ENCODE peak calls at places on chromosome 9, in seven cellular contexts. A, R, C, J, I, M and O are unnamed samples.

GRCh38 chr9:133604214-133604613 is 5.0 kb downstream of the FAM163B start:
- DNase-seq in A (no peak), R (no peak), C (peak; percentile 10), J (no peak), I (peak; percentile 74), M (no peak), O (peak; percentile 10)

GRCh38 chr9:105500108-105500766 is 52.4 kb downstream of the FSD1L start:
- DNase-seq in A (no peak), R (no peak), C (no peak), J (peak; percentile 12), I (no peak), M (no peak), O (no peak)

GRCh38 chr9:91126761-91127420 is 234.8 kb downstream of the AUH start:
- DNase-seq in A (no peak), R (no peak), C (no peak), J (peak; percentile 95), I (no peak), M (no peak), O (no peak)

GRCh38 chr9:98783518-98784226 is 12.7 kb downstream of the ANKS6 start:
- DNase-seq in A (no peak), R (peak; percentile 57), C (no peak), J (no peak), I (peak; percentile 45), M (no peak), O (no peak)

GRCh38 chr9:13358128-13358527 is 78.6 kb upstream of the MPDZ start:
- DNase-seq in A (no peak), R (no peak), C (no peak), J (peak; percentile 92), I (no peak), M (peak; percentile 66), O (no peak)

GRCh38 chr9:3238241-3238640 is 287.6 kb downstream of the RFX3 start:
- DNase-seq in A (no peak), R (no peak), C (peak; percentile 2), J (peak; percentile 62), I (no peak), M (no peak), O (no peak)

GRCh38 chr9:34240021-34240420 is 61.2 kb downstream of the UBAP1 start:
- DNase-seq in A (no peak), R (no peak), C (no peak), J (no peak), I (no peak), M (no peak), O (no peak)

GRCh38 chr9:16626577-16627130 is 243.8 kb downstream of the BNC2 start:
- DNase-seq in A (no peak), R (peak; percentile 66), C (no peak), J (peak; percentile 89), I (no peak), M (peak; percentile 89), O (no peak)

GRCh38 chr9:6904366-6904765 is 146.6 kb downstream of the KDM4C start:
- DNase-seq in A (no peak), R (no peak), C (no peak), J (no peak), I (no peak), M (no peak), O (no peak)

GRCh38 chr9:20356392-20357206 is 265.7 kb downstream of the MLLT3 start:
- DNase-seq in A (peak; percentile 15), R (peak; percentile 74), C (peak; percentile 64), J (peak; percentile 86), I (peak; percentile 92), M (peak; percentile 90), O (peak; percentile 73)

GRCh38 chr9:108743901-108744371 is 111.8 kb downstream of the ACTL7B start:
- DNase-seq in A (no peak), R (peak; percentile 52), C (peak; percentile 91), J (no peak), I (no peak), M (peak; percentile 14), O (no peak)

DNA sequence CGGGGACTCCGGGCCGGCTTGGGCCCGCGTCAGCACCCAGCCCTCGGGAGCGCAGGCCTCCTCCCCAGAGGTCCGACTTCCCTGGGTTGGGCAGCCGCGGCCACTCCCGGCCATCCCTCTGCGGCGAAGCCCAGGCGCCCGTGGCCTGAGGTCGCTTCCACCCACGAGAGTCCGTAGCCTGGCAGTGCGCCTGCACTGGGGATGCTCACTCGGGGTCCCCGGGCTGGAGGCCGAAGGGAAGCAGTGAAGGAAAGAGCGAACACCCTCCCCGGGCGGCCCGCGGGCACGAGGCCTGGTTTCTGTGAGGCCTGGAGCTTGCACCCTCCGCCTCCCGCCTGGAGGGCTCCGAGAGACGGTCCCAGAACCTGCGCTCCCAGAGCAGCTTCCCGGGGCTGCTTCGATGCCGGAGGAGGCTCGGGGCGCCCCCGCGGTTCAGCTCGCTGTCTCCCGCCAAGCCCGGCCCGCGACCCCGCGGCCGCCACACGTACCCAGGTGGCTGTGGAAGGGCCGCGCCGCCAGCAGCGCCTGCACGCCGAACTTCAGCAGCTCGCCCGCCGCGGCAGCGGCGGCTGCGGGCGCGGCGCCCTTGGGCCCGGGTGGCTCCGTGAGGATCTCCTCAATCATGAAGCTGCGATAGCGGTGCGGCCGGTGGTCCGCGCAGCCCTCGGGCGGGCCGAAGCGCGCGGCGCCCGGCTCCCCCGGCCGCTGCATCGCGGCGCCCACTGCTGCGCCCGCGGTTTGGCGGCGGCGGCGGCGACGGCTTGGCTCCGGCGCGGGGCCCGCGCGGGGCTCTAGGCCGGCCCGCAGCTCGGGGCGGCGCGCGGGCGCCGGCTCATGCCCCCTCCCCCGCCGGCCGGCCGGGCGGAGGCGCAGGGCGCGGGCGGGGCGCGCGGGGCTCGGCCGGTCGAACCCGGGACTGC is at the start of gene BARX1:
- DNase-seq in A (no peak), R (no peak), C (no peak), J (no peak), I (no peak), M (no peak), O (no peak)
- H3K4me3 ChIP-seq in A (peak within 1 kb of the TSS; percentile 12), R (no peak within 1 kb of the TSS), C (no peak within 1 kb of the TSS), J (no peak within 1 kb of the TSS), I (no peak within 1 kb of the TSS), M (peak within 1 kb of the TSS; percentile 8), O (no peak within 1 kb of the TSS)

DNA sequence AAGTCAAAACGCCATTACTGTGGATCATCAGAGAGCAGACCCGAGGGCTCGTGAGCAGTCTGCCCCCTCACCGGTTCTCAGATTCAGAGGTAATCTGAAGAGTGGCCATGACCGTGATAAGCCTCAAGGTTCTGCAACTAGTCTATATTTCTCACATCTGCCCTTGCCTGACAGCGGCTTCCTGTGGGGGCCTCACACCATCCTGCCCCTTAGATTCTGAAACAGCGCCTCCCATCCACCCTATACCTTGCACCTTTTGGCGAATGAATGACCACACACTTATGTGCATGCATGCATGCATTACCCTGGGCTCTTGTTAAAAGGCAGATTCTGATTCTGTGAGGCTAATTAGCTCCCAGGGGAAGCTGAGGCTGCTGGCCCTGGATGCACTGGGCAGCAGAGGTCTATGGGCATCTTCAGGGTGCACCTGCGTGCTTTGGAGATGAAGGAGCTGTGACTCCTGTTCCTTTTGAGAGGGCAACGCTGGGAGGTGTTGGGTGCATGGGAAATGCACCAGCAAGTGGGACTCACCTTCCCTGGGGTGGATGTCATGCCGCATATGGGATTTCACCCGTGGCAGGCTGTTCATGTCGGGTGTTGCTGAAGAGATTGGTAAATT is 7.8 kb upstream of the GADD45G start:
- DNase-seq in A (no peak), R (no peak), C (no peak), J (no peak), I (peak; percentile 44), M (no peak), O (no peak)
- H3K27ac ChIP-seq in A (no peak overlapping the region), R (no peak overlapping the region), C (no peak overlapping the region), J (no peak overlapping the region), I (no peak overlapping the region), M (no peak overlapping the region), O (no peak overlapping the region)

GRCh38 chr9:128916745-128917144 is 4.0 kb upstream of the PHYHD1 start:
- DNase-seq in A (no peak), R (no peak), C (no peak), J (no peak), I (no peak), M (no peak), O (no peak)
- H3K4me3 ChIP-seq in A (no peak overlapping the region), R (no peak overlapping the region), C (peak overlapping the region; percentile 33), J (no peak overlapping the region), I (no peak overlapping the region), M (no peak overlapping the region), O (no peak overlapping the region)

GRCh38 chr9:136826703-136827582 is 15.3 kb upstream of the AJM1 start:
- DNase-seq in A (no peak), R (no peak), C (no peak), J (no peak), I (no peak), M (no peak), O (no peak)
- H3K27ac ChIP-seq in A (no peak overlapping the region), R (no peak overlapping the region), C (no peak overlapping the region), J (no peak overlapping the region), I (no peak overlapping the region), M (no peak overlapping the region), O (no peak overlapping the region)

GRCh38 chr9:135927195-135928013 is 20.1 kb upstream of the CAMSAP1 start:
- DNase-seq in A (no peak), R (no peak), C (no peak), J (no peak), I (no peak), M (no peak), O (no peak)

GRCh38 chr9:135925496-135926133 is 18.3 kb upstream of the CAMSAP1 start:
- DNase-seq in A (no peak), R (no peak), C (no peak), J (peak; percentile 35), I (no peak), M (no peak), O (no peak)

GRCh38 chr9:135928074-135928730 is 20.9 kb upstream of the CAMSAP1 start:
- DNase-seq in A (no peak), R (no peak), C (no peak), J (no peak), I (no peak), M (no peak), O (no peak)

GRCh38 chr9:135924628-135925338 is 17.4 kb upstream of the CAMSAP1 start:
- DNase-seq in A (no peak), R (no peak), C (peak; percentile 30), J (no peak), I (no peak), M (peak; percentile 50), O (no peak)

GRCh38 chr9:135926402-135927194 is 19.3 kb upstream of the CAMSAP1 start:
- DNase-seq in A (no peak), R (no peak), C (no peak), J (peak; percentile 61), I (peak; percentile 90), M (peak; percentile 27), O (no peak)
- H3K4me3 ChIP-seq in A (no peak overlapping the region), R (no peak overlapping the region), C (no peak overlapping the region), J (no peak overlapping the region), I (no peak overlapping the region), M (no peak overlapping the region), O (no peak overlapping the region)

GRCh38 chr9:27412081-27412480 is 112.0 kb upstream of the IFNK start:
- DNase-seq in A (no peak), R (no peak), C (no peak), J (no peak), I (no peak), M (no peak), O (no peak)
- H3K27ac ChIP-seq in A (no peak overlapping the region), R (no peak overlapping the region), C (no peak overlapping the region), J (no peak overlapping the region), I (no peak overlapping the region), M (no peak overlapping the region), O (no peak overlapping the region)

DNA sequence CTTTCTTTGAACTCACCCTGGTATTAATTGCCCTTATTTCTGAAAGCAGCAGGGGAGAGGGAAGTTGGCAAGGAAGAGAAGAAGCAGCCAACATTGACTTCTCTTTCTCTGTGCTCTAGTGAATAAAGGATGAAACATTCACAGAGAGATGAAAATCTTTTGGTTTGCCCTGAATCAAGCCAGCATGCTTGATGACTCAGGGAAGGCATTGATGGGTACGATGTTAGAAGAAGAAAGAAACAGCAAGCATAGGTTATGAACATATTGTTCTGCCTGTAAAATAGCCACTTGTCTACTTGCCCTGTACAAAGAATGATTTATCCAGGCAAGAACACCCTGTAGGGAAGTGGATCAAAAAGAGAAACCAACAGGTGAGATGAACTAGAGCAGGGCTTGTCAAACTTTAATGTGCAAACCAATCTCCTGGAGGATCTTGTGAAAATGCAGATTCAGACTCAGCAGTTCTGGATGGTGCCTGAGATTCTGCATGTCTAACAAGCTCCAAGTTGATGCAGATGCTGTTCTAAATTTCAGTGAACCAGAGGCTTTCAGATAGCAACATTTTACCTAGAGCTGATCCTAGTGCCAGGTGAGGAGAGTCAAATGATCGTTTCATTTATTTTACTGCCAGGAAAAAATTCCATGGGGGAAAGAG is 586.6 kb upstream of the TLE4 start:
- DNase-seq in A (no peak), R (no peak), C (no peak), J (peak; percentile 44), I (no peak), M (no peak), O (no peak)
- H3K4me3 ChIP-seq in A (no peak overlapping the region), R (no peak overlapping the region), C (no peak overlapping the region), J (no peak overlapping the region), I (no peak overlapping the region), M (no peak overlapping the region), O (no peak overlapping the region)